ENCODE peak calls at places on chromosomes 12 and 14, in six cellular contexts. Y, I, R, L, S and O are unnamed samples.

GRCh38 chr14:69288001-69288771 is 28.2 kb downstream of the GALNT16 start:
- DNase-seq in Y (no peak), I (peak), R (peak), L (peak), S (peak), O (peak)

GRCh38 chr14:34920339-34920738 is 45.2 kb upstream of the BAZ1A start:
- DNase-seq in Y (no peak), I (no peak), R (no peak), L (no peak), S (no peak), O (no peak)

GRCh38 chr14:97459180-97459579 is 662.0 kb downstream of the VRK1 start:
- DNase-seq in Y (no peak), I (no peak), R (no peak), L (no peak), S (no peak), O (no peak)

GRCh38 chr12:70359458-70360197 is 6.5 kb upstream of the KCNMB4 start:
- DNase-seq in Y (no peak), I (no peak), R (no peak), L (no peak), S (no peak), O (no peak)

GRCh38 chr12:131795688-131796410 is 32.3 kb upstream of the MMP17 start:
- DNase-seq in Y (no peak), I (no peak), R (no peak), L (no peak), S (no peak), O (no peak)

GRCh38 chr14:27015046-27015445 is 417.2 kb upstream of the NOVA1 start:
- DNase-seq in Y (no peak), I (no peak), R (no peak), L (no peak), S (no peak), O (no peak)

GRCh38 chr14:51302319-51303030 is 62.4 kb downstream of the TMX1 start:
- DNase-seq in Y (no peak), I (no peak), R (peak), L (no peak), S (no peak), O (peak)

GRCh38 chr14:104687601-104688504 is 1.6 kb upstream of the INF2 start:
- DNase-seq in Y (no peak), I (peak), R (peak), L (peak), S (peak), O (peak)

GRCh38 chr12:6961278-6961694 is 9.2 kb downstream of the PHB2 start:
- DNase-seq in Y (no peak), I (no peak), R (no peak), L (no peak), S (peak), O (peak)

GRCh38 chr12:12376636-12377448 is 20.0 kb downstream of the BORCS5 start:
- DNase-seq in Y (no peak), I (peak), R (peak), L (peak), S (no peak), O (peak)

GRCh38 chr14:44812672-44813071 is 149.1 kb downstream of the KLHL28 start:
- DNase-seq in Y (no peak), I (no peak), R (no peak), L (no peak), S (no peak), O (no peak)

GRCh38 chr12:113766880-113767878 is 198.9 kb downstream of the RBM19 start:
- DNase-seq in Y (no peak), I (peak), R (peak), L (no peak), S (no peak), O (peak)

GRCh38 chr14:100438678-100439592 is 115.8 kb downstream of the SLC25A47 start:
- DNase-seq in Y (no peak), I (peak), R (peak), L (no peak), S (no peak), O (peak)

GRCh38 chr14:49954171-49954631 is 61.3 kb downstream of the ARF6 start:
- DNase-seq in Y (no peak), I (peak), R (no peak), L (no peak), S (no peak), O (peak)

GRCh38 chr12:51819851-51820720 is 28.4 kb downstream of the FIGNL2 start:
- DNase-seq in Y (no peak), I (no peak), R (peak), L (no peak), S (peak), O (peak)

GRCh38 chr14:74610199-74610865 is 1.7 kb downstream of the LTBP2 start:
- DNase-seq in Y (no peak), I (no peak), R (no peak), L (no peak), S (no peak), O (no peak)

GRCh38 chr14:74610866-74611671 is 968 bp downstream of the LTBP2 start:
- DNase-seq in Y (no peak), I (peak), R (peak), L (no peak), S (peak), O (peak)

GRCh38 chr14:74612346-74613021 is 447 bp upstream of the LTBP2 start:
- DNase-seq in Y (no peak), I (peak), R (peak), L (peak), S (peak), O (peak)

GRCh38 chr14:74613211-74613914 is 1.3 kb upstream of the LTBP2 start:
- DNase-seq in Y (no peak), I (no peak), R (no peak), L (no peak), S (no peak), O (no peak)

GRCh38 chr14:74611672-74612345 is at the start of gene LTBP2:
- DNase-seq in Y (no peak), I (peak), R (peak), L (peak), S (no peak), O (peak)
- H3K4me3 ChIP-seq in Y (peak), I (peak), R (peak), L (peak), S (peak), O (peak)

GRCh38 chr12:79344855-79345840 is 345.6 kb downstream of the PAWR start:
- DNase-seq in Y (no peak), I (peak), R (peak), L (peak), S (no peak), O (peak)
- TF ChIP-seq CTCF in Y (no peak), I (peak), R (peak), L (peak), S (no peak), O (peak)

DNA sequence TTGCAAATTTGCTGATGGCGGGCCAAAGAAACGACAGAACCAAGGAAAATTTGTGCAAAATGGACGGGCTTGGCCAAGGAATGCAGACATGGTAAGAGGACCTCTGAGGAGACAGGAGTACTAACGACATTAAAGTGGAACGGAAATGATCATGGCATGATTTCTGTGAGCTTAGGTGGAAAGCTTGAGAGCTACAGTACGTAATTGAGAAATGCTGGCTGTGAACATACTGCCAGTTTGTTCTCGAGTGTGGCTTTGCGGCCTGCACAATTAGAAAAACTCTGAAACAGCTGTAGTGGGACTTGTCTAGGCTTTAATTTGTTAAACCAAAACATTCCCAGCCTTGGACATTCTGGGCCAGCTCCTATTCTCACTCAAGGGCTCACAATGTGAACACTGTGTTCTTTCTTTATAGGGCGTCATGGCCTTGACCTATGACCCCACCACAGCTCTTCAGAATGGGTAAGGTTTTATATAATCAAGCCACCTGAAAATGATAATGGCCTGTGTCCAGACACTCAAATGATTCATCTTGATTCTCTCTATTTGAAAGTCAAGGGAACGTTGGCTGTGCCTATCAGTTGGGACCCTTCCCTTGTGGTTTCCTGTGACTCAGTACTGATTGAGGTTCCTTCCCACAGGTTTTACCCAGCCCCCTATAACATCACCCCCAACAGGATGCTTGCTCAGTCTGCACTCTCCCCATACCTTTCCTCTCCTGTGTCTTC is 48.5 kb downstream of the BAZ2A start:
- DNase-seq in Y (no peak), I (no peak), R (peak), L (no peak), S (peak), O (no peak)
- H3K4me3 ChIP-seq in Y (no peak), I (no peak), R (no peak), L (no peak), S (no peak), O (no peak)

DNA sequence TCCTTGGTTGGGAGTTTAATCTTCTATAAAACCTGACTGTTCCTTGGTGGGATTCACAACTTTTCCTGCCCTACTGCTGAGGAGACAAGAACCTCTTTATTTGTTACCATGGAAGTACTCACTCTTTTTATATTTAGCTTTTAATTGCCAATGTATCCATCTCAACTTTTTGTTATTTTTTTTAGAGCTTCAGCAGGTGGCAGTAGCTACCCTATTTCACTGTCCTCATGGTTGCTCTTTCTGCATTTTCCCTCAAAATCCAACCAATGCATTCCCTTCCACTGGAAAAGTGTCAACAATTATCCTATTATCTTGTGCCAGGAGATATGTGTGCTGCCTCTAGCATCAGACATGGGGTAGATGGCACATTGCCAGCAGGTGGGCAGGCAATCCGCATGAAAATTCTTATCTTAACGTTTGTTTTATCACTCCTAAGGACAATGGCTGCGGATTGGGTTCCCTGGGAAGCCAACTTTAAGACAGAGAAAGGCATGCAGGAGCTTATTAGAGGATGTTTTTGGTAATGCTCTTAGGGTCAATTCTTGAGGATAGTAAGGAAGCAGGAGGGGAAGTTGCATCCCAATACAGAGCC is 406.4 kb downstream of the SNAPC1 start:
- DNase-seq in Y (no peak), I (peak), R (no peak), L (no peak), S (no peak), O (peak)
- TF ChIP-seq CTCF in Y (no peak), I (peak), R (no peak), L (no peak), S (no peak), O (no peak)

GRCh38 chr14:20956376-20956976 is 1.2 kb downstream of the RNASE2 start:
- DNase-seq in Y (no peak), I (no peak), R (no peak), L (no peak), S (no peak), O (no peak)
- H3K4me3 ChIP-seq in Y (no peak), I (no peak), R (no peak), L (no peak), S (no peak), O (no peak)

GRCh38 chr14:102212845-102213244 is 73.1 kb downstream of the WDR20 start:
- DNase-seq in Y (no peak), I (no peak), R (no peak), L (no peak), S (no peak), O (no peak)

GRCh38 chr14:102215522-102216250 is 76.0 kb downstream of the WDR20 start:
- DNase-seq in Y (no peak), I (no peak), R (peak), L (peak), S (no peak), O (no peak)

GRCh38 chr14:102213470-102213869 is 73.8 kb downstream of the WDR20 start:
- DNase-seq in Y (no peak), I (no peak), R (no peak), L (no peak), S (no peak), O (no peak)

GRCh38 chr14:102215071-102215470 is 75.4 kb downstream of the WDR20 start:
- DNase-seq in Y (peak), I (peak), R (peak), L (no peak), S (no peak), O (peak)

DNA sequence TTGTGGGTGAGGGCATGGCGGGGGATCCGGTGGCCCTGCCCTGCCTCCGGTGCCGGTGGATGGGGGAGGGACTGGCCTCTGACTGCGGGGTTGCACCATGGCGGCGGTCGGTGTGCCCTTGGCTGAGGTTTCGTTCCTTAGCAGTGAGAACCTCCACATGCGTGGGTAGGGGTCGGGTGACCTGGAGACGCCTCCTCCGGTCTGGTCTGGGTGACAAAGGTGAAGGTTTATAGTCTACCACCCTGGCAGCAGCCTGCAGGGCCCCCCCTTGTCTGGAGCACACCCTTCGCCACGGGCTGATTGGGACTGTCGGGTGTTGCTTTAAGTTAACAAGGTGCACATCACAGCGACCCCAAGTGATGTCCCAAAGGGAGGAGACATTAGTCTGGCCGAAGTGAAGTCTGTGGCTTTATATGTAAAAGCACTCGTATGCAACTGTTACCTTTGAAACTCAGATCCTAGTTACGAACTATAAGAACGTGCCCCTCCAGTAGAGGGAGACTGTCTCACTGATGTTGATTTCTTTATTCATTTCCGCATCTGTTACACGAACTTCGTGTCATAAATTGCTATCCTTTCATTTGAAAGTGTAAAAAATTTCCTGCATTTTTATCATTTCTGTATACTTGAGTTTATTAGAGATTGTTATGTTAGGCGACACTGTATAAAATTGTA is 74.4 kb downstream of the WDR20 start:
- DNase-seq in Y (no peak), I (no peak), R (no peak), L (no peak), S (no peak), O (no peak)
- TF ChIP-seq CTCF in Y (no peak), I (peak), R (peak), L (peak), S (no peak), O (no peak)

DNA sequence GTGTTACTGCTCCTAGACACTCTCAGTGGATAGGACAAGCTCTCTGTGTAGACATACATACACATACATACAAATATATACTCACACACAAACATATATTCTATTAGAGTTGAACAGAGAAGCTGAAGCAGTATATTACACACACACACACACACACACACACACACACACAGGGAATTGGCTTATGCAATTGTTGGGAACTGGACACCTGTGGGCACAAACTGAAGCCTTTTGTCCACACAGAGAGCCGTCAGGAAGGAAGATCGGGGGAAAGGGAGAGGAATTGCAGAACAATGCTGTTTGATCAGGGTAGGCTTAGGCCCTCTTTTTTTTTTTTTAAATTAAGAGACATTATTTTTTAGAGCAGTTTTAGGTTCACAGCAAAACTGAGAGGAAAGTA is 180.7 kb upstream of the DDHD1 start:
- DNase-seq in Y (no peak), I (no peak), R (no peak), L (no peak), S (no peak), O (no peak)
- H3K4me3 ChIP-seq in Y (no peak), I (no peak), R (no peak), L (no peak), S (no peak), O (no peak)